ENCODE peak calls at places on chromosomes 1 and 21, in four cellular contexts. One of them, this sample, is unnamed.

GRCh38 chr21:37742115-37742514 is 174.1 kb downstream of the KCNJ6 start:
- DNase-seq in retina: no peak
- DNase-seq in naive thymus-derived CD4-positive, alpha-beta T cell: no peak
- DNase-seq in activated naive CD8-positive, alpha-beta T cell treated with anti-CD3 and anti-CD28 coated beads, Interleukin-2, amount 10 ng/mL, durations not matched to agents 7 days and 5 days: no peak
- DNase-seq in this sample: no peak

GRCh38 chr1:176829261-176829976 is 335.1 kb downstream of the ASTN1 start:
- DNase-seq in retina: no peak
- DNase-seq in naive thymus-derived CD4-positive, alpha-beta T cell: no peak
- DNase-seq in activated naive CD8-positive, alpha-beta T cell treated with anti-CD3 and anti-CD28 coated beads, Interleukin-2, amount 10 ng/mL, durations not matched to agents 7 days and 5 days: no peak
- DNase-seq in this sample: no peak

GRCh38 chr1:105793541-105794146 is 1262.8 kb upstream of the PRMT6 start:
- DNase-seq in retina: peak; percentile 68
- DNase-seq in naive thymus-derived CD4-positive, alpha-beta T cell: no peak
- DNase-seq in activated naive CD8-positive, alpha-beta T cell treated with anti-CD3 and anti-CD28 coated beads, Interleukin-2, amount 10 ng/mL, durations not matched to agents 7 days and 5 days: no peak
- DNase-seq in this sample: peak; percentile 45

GRCh38 chr1:193589597-193590040 is 403.2 kb upstream of the B3GALT2 start:
- DNase-seq in retina: no peak
- DNase-seq in naive thymus-derived CD4-positive, alpha-beta T cell: no peak
- DNase-seq in activated naive CD8-positive, alpha-beta T cell treated with anti-CD3 and anti-CD28 coated beads, Interleukin-2, amount 10 ng/mL, durations not matched to agents 7 days and 5 days: no peak
- DNase-seq in this sample: no peak

GRCh38 chr1:15932612-15933011 is 43.3 kb downstream of the ZBTB17 start:
- DNase-seq in retina: no peak
- DNase-seq in naive thymus-derived CD4-positive, alpha-beta T cell: no peak
- DNase-seq in activated naive CD8-positive, alpha-beta T cell treated with anti-CD3 and anti-CD28 coated beads, Interleukin-2, amount 10 ng/mL, durations not matched to agents 7 days and 5 days: no peak
- DNase-seq in this sample: no peak

GRCh38 chr21:44427241-44428120 is 27.8 kb upstream of the LRRC3 start:
- DNase-seq in retina: no peak
- DNase-seq in naive thymus-derived CD4-positive, alpha-beta T cell: no peak
- DNase-seq in activated naive CD8-positive, alpha-beta T cell treated with anti-CD3 and anti-CD28 coated beads, Interleukin-2, amount 10 ng/mL, durations not matched to agents 7 days and 5 days: peak; percentile 24
- DNase-seq in this sample: no peak

GRCh38 chr1:106072909-106073600 is 983.4 kb upstream of the PRMT6 start:
- DNase-seq in retina: no peak
- DNase-seq in naive thymus-derived CD4-positive, alpha-beta T cell: no peak
- DNase-seq in activated naive CD8-positive, alpha-beta T cell treated with anti-CD3 and anti-CD28 coated beads, Interleukin-2, amount 10 ng/mL, durations not matched to agents 7 days and 5 days: no peak
- DNase-seq in this sample: no peak

GRCh38 chr1:248229360-248229908 is 1.8 kb upstream of the OR2M4 start:
- DNase-seq in retina: no peak
- DNase-seq in naive thymus-derived CD4-positive, alpha-beta T cell: no peak
- DNase-seq in activated naive CD8-positive, alpha-beta T cell treated with anti-CD3 and anti-CD28 coated beads, Interleukin-2, amount 10 ng/mL, durations not matched to agents 7 days and 5 days: no peak
- DNase-seq in this sample: no peak

GRCh38 chr1:220170836-220171526 is 77.0 kb downstream of the IARS2 start:
- DNase-seq in retina: no peak
- DNase-seq in naive thymus-derived CD4-positive, alpha-beta T cell: no peak
- DNase-seq in activated naive CD8-positive, alpha-beta T cell treated with anti-CD3 and anti-CD28 coated beads, Interleukin-2, amount 10 ng/mL, durations not matched to agents 7 days and 5 days: no peak
- DNase-seq in this sample: no peak

This sample was measured in Jurkat, Clone E6-1.